ENCODE peak calls at places on chromosomes 13 and 19, in nine cellular contexts. V is EH; I is NCI-H2029; L is activated T-cell treated with anti-CD3 and anti-CD28 coated beads, Interleukin-2, amount 50 U/mL, for 72 hours; H is myocyte; G is lower leg skin; E is tibial artery; S is cardiac muscle cell; B is T-helper 17 cell. J is an unnamed sample.

GRCh38 chr19:46862504-46862835 is 1.7 kb downstream of the ARHGAP35 start:
- DNase-seq in V (peak), I (no peak), L (no peak), H (no peak), G (peak), E (no peak), S (peak), B (no peak), J (peak)

GRCh38 chr19:45250832-45251451 is at the start of gene MARK4:
- DNase-seq in V (peak), I (peak), L (peak), H (peak), G (peak), E (no peak), S (peak), B (peak), J (peak)

GRCh38 chr19:12669272-12670158 is 2.9 kb downstream of the WDR83 start:
- DNase-seq in V (peak), I (peak), L (peak), H (peak), G (peak), E (peak), S (peak), B (peak), J (peak)

GRCh38 chr13:108037348-108037747 is 178.0 kb downstream of the LIG4 start:
- DNase-seq in V (no peak), I (no peak), L (no peak), H (no peak), G (no peak), E (no peak), S (no peak), B (no peak), J (no peak)

GRCh38 chr19:28497137-28497536 is 715.8 kb downstream of the UQCRFS1 start:
- DNase-seq in V (no peak), I (no peak), L (no peak), H (no peak), G (no peak), E (no peak), S (no peak), B (no peak), J (no peak)

GRCh38 chr13:48449656-48450055 is 36.7 kb upstream of the LPAR6 start:
- DNase-seq in V (peak), I (no peak), L (no peak), H (no peak), G (no peak), E (no peak), S (no peak), B (no peak), J (no peak)

GRCh38 chr13:33123066-33123940 is 107.1 kb downstream of the KL start:
- DNase-seq in V (peak), I (peak), L (no peak), H (no peak), G (peak), E (peak), S (peak), B (no peak), J (peak)

GRCh38 chr13:101390461-101390860 is 25.8 kb downstream of the NALCN start:
- DNase-seq in V (peak), I (no peak), L (no peak), H (peak), G (no peak), E (no peak), S (no peak), B (no peak), J (peak)

GRCh38 chr13:59776924-59777690 is 386.6 kb downstream of the DIAPH3 start:
- DNase-seq in V (peak), I (no peak), L (no peak), H (peak), G (no peak), E (no peak), S (no peak), B (no peak), J (peak)

GRCh38 chr13:40595693-40596092 is 70.7 kb downstream of the FOXO1 start:
- DNase-seq in V (peak), I (no peak), L (no peak), H (no peak), G (no peak), E (no peak), S (no peak), B (no peak), J (no peak)

GRCh38 chr19:11984986-11985385 is 20.1 kb downstream of the ZNF763 start:
- DNase-seq in V (no peak), I (no peak), L (peak), H (no peak), G (no peak), E (no peak), S (peak), B (no peak), J (no peak)

GRCh38 chr13:63184693-63185092 is 1769.0 kb upstream of the PCDH20 start:
- DNase-seq in V (peak), I (no peak), L (no peak), H (peak), G (no peak), E (no peak), S (peak), B (no peak), J (no peak)

GRCh38 chr13:43728411-43728810 is 58.4 kb downstream of the ENOX1 start:
- DNase-seq in V (peak), I (no peak), L (no peak), H (peak), G (no peak), E (no peak), S (no peak), B (no peak), J (no peak)

GRCh38 chr19:934197-934840 is 8.5 kb downstream of the ARID3A start:
- DNase-seq in V (no peak), I (no peak), L (no peak), H (no peak), G (no peak), E (no peak), S (no peak), B (no peak), J (no peak)

GRCh38 chr13:61247149-61247936 is 168.3 kb downstream of the PCDH20 start:
- DNase-seq in V (no peak), I (no peak), L (no peak), H (no peak), G (peak), E (no peak), S (no peak), B (no peak), J (no peak)

GRCh38 chr19:6501740-6502648 is at the start of gene TUBB4A:
- DNase-seq in V (no peak), I (no peak), L (peak), H (no peak), G (no peak), E (no peak), S (peak), B (no peak), J (no peak)

GRCh38 chr13:49336655-49337054 is 88.9 kb downstream of the CDADC1 start:
- DNase-seq in V (no peak), I (no peak), L (no peak), H (no peak), G (no peak), E (no peak), S (no peak), B (no peak), J (no peak)

GRCh38 chr19:38513762-38514167 is 80.3 kb downstream of the RYR1 start:
- DNase-seq in V (no peak), I (no peak), L (peak), H (peak), G (no peak), E (no peak), S (no peak), B (no peak), J (no peak)

GRCh38 chr13:83065136-83065535 is 817.1 kb downstream of the SLITRK1 start:
- DNase-seq in V (peak), I (no peak), L (no peak), H (peak), G (peak), E (peak), S (no peak), B (no peak), J (no peak)

GRCh38 chr19:45218887-45219780 is 26.1 kb downstream of the EXOC3L2 start:
- DNase-seq in V (peak), I (no peak), L (no peak), H (no peak), G (no peak), E (no peak), S (no peak), B (no peak), J (no peak)

GRCh38 chr13:76663941-76664340 is 222.3 kb downstream of the KCTD12 start:
- DNase-seq in V (no peak), I (no peak), L (no peak), H (no peak), G (no peak), E (no peak), S (no peak), B (no peak), J (no peak)

GRCh38 chr13:67228909-67229308 is 1.2 kb downstream of the PCDH9 start:
- DNase-seq in V (peak), I (no peak), L (no peak), H (peak), G (no peak), E (no peak), S (no peak), B (no peak), J (peak)

GRCh38 chr19:49106648-49107135 is 7.5 kb upstream of the LIN7B start:
- DNase-seq in V (peak), I (peak), L (peak), H (peak), G (no peak), E (no peak), S (peak), B (peak), J (peak)

GRCh38 chr19:9912551-9913236 is 23.6 kb downstream of the OLFM2 start:
- DNase-seq in V (no peak), I (no peak), L (no peak), H (no peak), G (no peak), E (no peak), S (no peak), B (no peak), J (no peak)

GRCh38 chr13:99009987-99010551 is 32.2 kb upstream of the DOCK9 start:
- DNase-seq in V (no peak), I (peak), L (no peak), H (no peak), G (no peak), E (no peak), S (no peak), B (no peak), J (no peak)

GRCh38 chr13:95256086-95256485 is 45.2 kb downstream of the ABCC4 start:
- DNase-seq in V (peak), I (no peak), L (no peak), H (peak), G (no peak), E (no peak), S (no peak), B (no peak), J (peak)

GRCh38 chr19:41278478-41278877 is 14.3 kb downstream of the HNRNPUL1 start:
- DNase-seq in V (no peak), I (no peak), L (no peak), H (no peak), G (no peak), E (no peak), S (no peak), B (no peak), J (no peak)

GRCh38 chr19:11196406-11197287 is 698 bp downstream of the KANK2 start:
- DNase-seq in V (peak), I (no peak), L (peak), H (peak), G (no peak), E (no peak), S (peak), B (no peak), J (peak)